ENCODE peak calls at places on chromosomes 2 and 18, in five cellular contexts. W is left ventricle myocardium inferior, N is GM23248, U is A549, S is OCI-LY7. X is an unnamed sample.

GRCh38 chr2:174779361-174779928 is 15.2 kb upstream of the CHRNA1 start:
- DNase-seq in W (no peak), N (peak; percentile 66), U (no peak), S (no peak), X (no peak)

GRCh38 chr2:128536925-128537620 is 218.4 kb upstream of the HS6ST1 start:
- DNase-seq in W (no peak), N (peak; percentile 94), U (peak; percentile 27), S (no peak), X (no peak)

GRCh38 chr2:71857632-71858031 is 290.0 kb downstream of the CYP26B1 start:
- DNase-seq in W (no peak), N (no peak), U (no peak), S (no peak), X (no peak)

GRCh38 chr2:28004086-28004485 is 113.6 kb downstream of the BABAM2 start:
- DNase-seq in W (no peak), N (peak; percentile 89), U (peak; percentile 31), S (no peak), X (no peak)

GRCh38 chr2:217920879-217921603 is 81.8 kb downstream of the TNS1 start:
- DNase-seq in W (peak; percentile 68), N (peak; percentile 69), U (no peak), S (no peak), X (no peak)

GRCh38 chr2:99488999-99489757 is 639 bp downstream of the REV1 start:
- DNase-seq in W (peak; percentile 79), N (peak; percentile 78), U (peak; percentile 69), S (peak; percentile 63), X (peak; percentile 59)

GRCh38 chr2:112923967-112924338 is 13.0 kb downstream of the IL37 start:
- DNase-seq in W (no peak), N (no peak), U (no peak), S (no peak), X (no peak)

GRCh38 chr2:145408980-145409379 is 889.1 kb upstream of the ZEB2 start:
- DNase-seq in W (no peak), N (no peak), U (no peak), S (no peak), X (no peak)

GRCh38 chr2:218006741-218007140 is 3.9 kb upstream of the TNS1 start:
- DNase-seq in W (no peak), N (peak; percentile 68), U (peak; percentile 60), S (no peak), X (no peak)

GRCh38 chr2:39068757-39069515 is 51.9 kb downstream of the SOS1 start:
- DNase-seq in W (no peak), N (peak; percentile 19), U (peak; percentile 14), S (no peak), X (no peak)

GRCh38 chr2:240183370-240184197 is 43.1 kb upstream of the OTOS start:
- DNase-seq in W (no peak), N (no peak), U (no peak), S (no peak), X (no peak)

GRCh38 chr2:60337142-60337497 is 216.3 kb downstream of the BCL11A start:
- DNase-seq in W (peak; percentile 27), N (no peak), U (no peak), S (peak; percentile 54), X (no peak)

GRCh38 chr2:148048475-148049221 is 27.8 kb downstream of the MBD5 start:
- DNase-seq in W (no peak), N (peak; percentile 45), U (no peak), S (no peak), X (no peak)

GRCh38 chr2:3179208-3179607 is 198.4 kb downstream of the EIPR1 start:
- DNase-seq in W (no peak), N (no peak), U (peak; percentile 26), S (peak; percentile 32), X (no peak)

GRCh38 chr18:49025426-49025766 is 74.6 kb upstream of the SMAD7 start:
- DNase-seq in W (no peak), N (no peak), U (no peak), S (peak; percentile 64), X (no peak)

GRCh38 chr18:21230436-21230835 is 11.6 kb upstream of the GREB1L start:
- DNase-seq in W (no peak), N (no peak), U (no peak), S (no peak), X (no peak)

GRCh38 chr2:152513029-152513428 is 178.1 kb downstream of the FMNL2 start:
- DNase-seq in W (no peak), N (no peak), U (no peak), S (no peak), X (no peak)

DNA sequence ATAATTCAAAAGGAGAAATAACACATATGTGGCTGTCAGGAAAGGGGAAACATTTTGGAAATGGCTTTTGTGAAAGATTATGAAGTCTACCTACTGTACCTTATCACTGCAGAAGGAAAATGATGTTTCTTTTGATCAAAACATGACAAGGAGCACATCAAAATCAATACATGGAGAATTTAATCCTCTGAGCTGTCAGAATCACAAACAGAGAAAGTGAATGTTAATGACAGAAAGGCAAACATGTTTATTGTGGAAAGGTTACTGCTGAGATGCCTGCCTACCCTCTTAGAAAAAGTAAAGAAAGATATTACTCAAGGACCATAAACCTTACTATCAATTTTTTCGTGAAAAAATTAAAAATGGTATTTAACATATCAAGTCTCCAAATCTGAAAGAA is 794.5 kb upstream of the GYPC start:
- DNase-seq in W (no peak), N (no peak), U (no peak), S (no peak), X (no peak)
- H3K9me3 ChIP-seq in W (no peaks in the 10 kb centered on the region), N (peaks cover 3% of the 10 kb centered on the region), U (no peaks in the 10 kb centered on the region), S (no peaks in the 10 kb centered on the region), X (no peaks in the 10 kb centered on the region)

DNA sequence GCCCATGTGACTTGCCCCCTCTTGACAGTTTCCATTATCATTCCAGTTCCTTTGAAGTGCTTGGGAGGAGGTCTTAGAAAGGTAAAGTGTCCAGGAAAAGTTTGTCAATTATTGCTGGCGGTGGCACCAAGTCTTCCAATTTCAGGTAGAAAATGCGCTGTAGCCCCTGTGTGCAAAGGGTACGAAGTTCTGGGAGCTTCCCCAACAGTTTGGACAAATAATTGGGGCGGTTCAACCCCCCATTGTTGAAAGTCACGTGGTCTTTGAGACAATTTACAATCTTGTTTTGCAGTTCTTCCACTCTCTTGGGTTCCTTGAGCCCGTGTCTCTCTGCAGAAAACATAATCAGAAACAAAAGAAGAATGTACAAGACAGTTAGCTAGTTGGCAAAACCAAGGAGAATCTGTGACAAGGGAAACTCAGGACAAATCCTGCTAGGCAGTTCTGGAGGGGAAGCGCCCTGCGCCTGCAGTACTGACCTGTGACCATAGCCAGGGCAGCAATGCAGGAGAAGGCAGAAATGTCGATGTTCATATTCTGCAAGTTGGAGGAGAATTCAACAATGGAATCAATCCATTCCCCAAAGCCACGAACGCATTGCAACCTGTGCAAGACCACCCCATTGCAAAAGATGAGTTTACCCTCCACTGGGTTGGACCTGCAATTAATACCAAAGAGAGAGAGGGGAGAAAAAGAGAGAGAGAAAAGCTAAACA is 6.7 kb downstream of the NR4A2 start:
- DNase-seq in W (no peak), N (no peak), U (no peak), S (no peak), X (no peak)
- H3K4me3 ChIP-seq in W (no peak overlapping the region), N (no peak overlapping the region), U (no peak overlapping the region), S (no peak overlapping the region), X (no peak overlapping the region)

GRCh38 chr2:203689424-203690109 is 16.9 kb upstream of the CD28 start:
- DNase-seq in W (no peak), N (no peak), U (no peak), S (peak; percentile 67), X (no peak)

GRCh38 chr2:203692039-203692710 is 14.3 kb upstream of the CD28 start:
- DNase-seq in W (no peak), N (no peak), U (no peak), S (no peak), X (no peak)

GRCh38 chr2:203693242-203693879 is 13.1 kb upstream of the CD28 start:
- DNase-seq in W (no peak), N (no peak), U (no peak), S (no peak), X (no peak)

GRCh38 chr2:203690110-203691047 is 16.1 kb upstream of the CD28 start:
- DNase-seq in W (no peak), N (peak; percentile 57), U (no peak), S (peak; percentile 40), X (no peak)

DNA sequence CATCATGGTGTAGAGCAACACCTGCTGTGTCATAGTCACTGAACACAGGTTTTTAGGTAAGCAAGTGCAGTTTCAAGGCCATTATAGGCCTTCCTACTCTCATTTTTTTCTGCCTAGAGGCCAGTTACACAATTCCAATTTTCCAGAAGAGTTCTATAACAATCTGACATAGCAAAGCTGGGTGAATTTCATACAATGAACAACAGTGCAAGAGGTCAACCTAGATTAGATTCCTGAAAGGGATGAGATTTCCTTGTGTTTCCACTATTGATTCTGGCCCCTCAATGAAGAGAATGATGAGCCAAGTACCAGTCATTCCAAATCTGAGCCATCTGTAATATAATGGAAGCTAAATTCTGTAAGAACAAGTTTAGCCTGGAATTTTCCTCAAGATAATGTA is 15.3 kb upstream of the CD28 start:
- DNase-seq in W (no peak), N (no peak), U (no peak), S (no peak), X (no peak)
- H3K4me1 ChIP-seq in W (peaks cover 77% of the 10 kb centered on the region), N (peaks cover 43% of the 10 kb centered on the region), U (peaks cover 5% of the 10 kb centered on the region), S (peaks cover 76% of the 10 kb centered on the region), X (no peaks in the 10 kb centered on the region)

DNA sequence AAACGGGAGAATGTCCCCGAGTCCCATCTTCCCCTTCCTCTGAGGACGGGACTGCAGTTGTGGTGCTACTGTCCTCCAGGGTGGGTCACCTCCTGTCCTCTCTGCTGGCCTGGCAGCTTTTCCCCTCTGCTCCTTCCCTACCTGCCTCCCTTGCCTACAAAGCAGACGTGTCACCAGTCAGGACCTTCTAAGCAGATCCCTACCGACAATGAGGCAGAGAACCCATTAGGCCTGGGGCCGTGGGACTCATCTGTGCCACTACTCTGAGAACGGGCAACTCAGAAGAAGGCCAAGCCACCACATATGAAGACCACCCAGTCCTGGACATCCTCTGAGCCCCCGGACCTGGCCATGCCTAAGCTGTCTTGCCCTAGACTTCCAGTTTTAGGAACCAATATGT is 103.0 kb upstream of the TEX51 start:
- DNase-seq in W (no peak), N (no peak), U (no peak), S (no peak), X (no peak)
- H3K9me3 ChIP-seq in W (no peaks in the 10 kb centered on the region), N (no peaks in the 10 kb centered on the region), U (no peaks in the 10 kb centered on the region), S (no peaks in the 10 kb centered on the region), X (no peaks in the 10 kb centered on the region)

GRCh38 chr18:47603158-47603557 is 327.3 kb downstream of the SMAD2 start:
- DNase-seq in W (no peak), N (no peak), U (no peak), S (no peak), X (no peak)
- H3K4me3 ChIP-seq in W (no peak overlapping the region), N (no peak overlapping the region), U (no peak overlapping the region), S (no peak overlapping the region), X (no peak overlapping the region)

GRCh38 chr18:35117372-35117771 is 76.2 kb downstream of the MAPRE2 start:
- DNase-seq in W (no peak), N (no peak), U (no peak), S (no peak), X (no peak)
- H3K4me1 ChIP-seq in W (peaks cover 70% of the 10 kb centered on the region), N (peaks cover 9% of the 10 kb centered on the region), U (no peaks in the 10 kb centered on the region), S (peaks cover 5% of the 10 kb centered on the region), X (no peaks in the 10 kb centered on the region)

DNA sequence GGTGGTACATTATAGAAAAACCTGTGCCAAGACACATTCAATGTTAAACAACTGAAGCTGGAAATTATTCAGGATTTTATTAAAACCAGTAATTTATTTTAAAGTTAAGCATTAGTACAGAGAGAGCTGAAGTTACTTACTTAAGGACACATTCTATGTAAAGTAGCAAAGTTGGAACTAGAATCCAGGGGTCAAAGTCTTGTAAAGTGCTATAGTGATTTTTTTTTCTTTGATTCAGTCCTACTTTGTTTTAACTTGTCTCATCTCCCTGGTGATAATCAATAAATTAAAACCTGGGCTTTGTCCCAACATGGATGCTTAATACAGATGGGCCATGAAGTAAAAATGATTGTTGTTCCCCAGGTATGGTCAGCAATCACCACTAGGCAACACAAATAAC is 1271.8 kb upstream of the CHAC2 start:
- DNase-seq in W (no peak), N (no peak), U (no peak), S (no peak), X (no peak)
- H3K9me3 ChIP-seq in W (peaks cover 17% of the 10 kb centered on the region), N (no peaks in the 10 kb centered on the region), U (peaks cover 7% of the 10 kb centered on the region), S (no peaks in the 10 kb centered on the region), X (peaks cover 10% of the 10 kb centered on the region)

GRCh38 chr2:204272913-204273312 is 272.4 kb upstream of the PARD3B start:
- DNase-seq in W (no peak), N (no peak), U (no peak), S (no peak), X (no peak)
- H3K4me3 ChIP-seq in W (no peak overlapping the region), N (no peak overlapping the region), U (no peak overlapping the region), S (no peak overlapping the region), X (no peak overlapping the region)

X was measured in CD4-positive, CD25-positive, alpha-beta regulatory T cell.